ENCODE peak calls at places on chromosome 3, in seven cellular contexts. C is HCT116, W is H1, K is K562, B is HepG2, R is GM12878, Q is SK-N-SH. Z is an unnamed sample.

GRCh38 chr3:70531063-70531657 is 218.7 kb upstream of the MDFIC2 start:
- DNase-seq in C (no peak), W (no peak), K (peak; percentile 14), B (peak; percentile 4), R (no peak), Q (peak; percentile 33), Z (peak; percentile 10)

GRCh38 chr3:155423526-155423925 is 130.0 kb upstream of the STRIT1 start:
- DNase-seq in C (no peak), W (no peak), K (no peak), B (no peak), R (no peak), Q (no peak), Z (no peak)

GRCh38 chr3:63927623-63928280 is 15.6 kb upstream of the SCAANT1 start:
- DNase-seq in C (no peak), W (no peak), K (no peak), B (no peak), R (no peak), Q (no peak), Z (no peak)

GRCh38 chr3:176275113-176275512 is 922.2 kb downstream of the TBL1XR1 start:
- DNase-seq in C (no peak), W (no peak), K (no peak), B (no peak), R (no peak), Q (no peak), Z (no peak)

GRCh38 chr3:187952849-187953248 is 201.1 kb upstream of the LPP start:
- DNase-seq in C (no peak), W (no peak), K (no peak), B (no peak), R (no peak), Q (no peak), Z (no peak)

GRCh38 chr3:124653788-124654469 is 76.3 kb upstream of the UMPS start:
- DNase-seq in C (no peak), W (no peak), K (peak; percentile 61), B (peak; percentile 13), R (no peak), Q (no peak), Z (no peak)

GRCh38 chr3:107208100-107208499 is 169.1 kb upstream of the CCDC54 start:
- DNase-seq in C (peak; percentile 28), W (no peak), K (no peak), B (no peak), R (no peak), Q (no peak), Z (no peak)

GRCh38 chr3:79517766-79518413 is 249.9 kb downstream of the ROBO1 start:
- DNase-seq in C (no peak), W (no peak), K (no peak), B (peak; percentile 24), R (no peak), Q (peak; percentile 29), Z (peak; percentile 60)

GRCh38 chr3:134610455-134611385 is 40.1 kb downstream of the KY start:
- DNase-seq in C (no peak), W (no peak), K (no peak), B (no peak), R (no peak), Q (no peak), Z (no peak)

GRCh38 chr3:110733045-110733444 is 338.6 kb upstream of the NECTIN3 start:
- DNase-seq in C (no peak), W (no peak), K (no peak), B (no peak), R (no peak), Q (no peak), Z (no peak)

GRCh38 chr3:64209866-64210609 is 15.2 kb downstream of the PRICKLE2 start:
- DNase-seq in C (no peak), W (no peak), K (no peak), B (no peak), R (no peak), Q (peak; percentile 19), Z (no peak)

GRCh38 chr3:114404590-114404989 is 110.8 kb downstream of the TIGIT start:
- DNase-seq in C (peak; percentile 75), W (no peak), K (no peak), B (no peak), R (no peak), Q (no peak), Z (no peak)

GRCh38 chr3:39191103-39191502 is 1.3 kb downstream of the XIRP1 start:
- DNase-seq in C (no peak), W (no peak), K (no peak), B (no peak), R (no peak), Q (no peak), Z (no peak)

GRCh38 chr3:154122096-154122911 is 1.1 kb downstream of the ARHGEF26 start:
- DNase-seq in C (no peak), W (no peak), K (no peak), B (no peak), R (no peak), Q (peak; percentile 76), Z (no peak)

GRCh38 chr3:32820430-32820829 is 2.6 kb downstream of the TRIM71 start:
- DNase-seq in C (no peak), W (no peak), K (no peak), B (no peak), R (no peak), Q (no peak), Z (peak; percentile 35)

GRCh38 chr3:130014526-130014925 is 40.0 kb downstream of the TRH start:
- DNase-seq in C (no peak), W (no peak), K (no peak), B (no peak), R (no peak), Q (no peak), Z (no peak)

GRCh38 chr3:143040264-143040879 is 39.0 kb downstream of the U2SURP start:
- DNase-seq in C (no peak), W (no peak), K (no peak), B (no peak), R (no peak), Q (no peak), Z (no peak)

GRCh38 chr3:182618981-182619591 is 174.2 kb upstream of the ATP11B start:
- DNase-seq in C (peak; percentile 59), W (no peak), K (no peak), B (no peak), R (no peak), Q (no peak), Z (no peak)

GRCh38 chr3:122927726-122928125 is 99.8 kb downstream of the SEMA5B start:
- DNase-seq in C (no peak), W (no peak), K (no peak), B (no peak), R (no peak), Q (no peak), Z (no peak)

GRCh38 chr3:124607163-124607562 is 123.1 kb upstream of the UMPS start:
- DNase-seq in C (no peak), W (no peak), K (no peak), B (peak; percentile 58), R (no peak), Q (no peak), Z (peak; percentile 49)

GRCh38 chr3:109985942-109986555 is 648.7 kb upstream of the DPPA4 start:
- DNase-seq in C (no peak), W (no peak), K (no peak), B (no peak), R (no peak), Q (no peak), Z (no peak)

GRCh38 chr3:159417761-159418160 is 570.9 kb upstream of the IL12A start:
- DNase-seq in C (no peak), W (no peak), K (no peak), B (no peak), R (no peak), Q (no peak), Z (no peak)

DNA sequence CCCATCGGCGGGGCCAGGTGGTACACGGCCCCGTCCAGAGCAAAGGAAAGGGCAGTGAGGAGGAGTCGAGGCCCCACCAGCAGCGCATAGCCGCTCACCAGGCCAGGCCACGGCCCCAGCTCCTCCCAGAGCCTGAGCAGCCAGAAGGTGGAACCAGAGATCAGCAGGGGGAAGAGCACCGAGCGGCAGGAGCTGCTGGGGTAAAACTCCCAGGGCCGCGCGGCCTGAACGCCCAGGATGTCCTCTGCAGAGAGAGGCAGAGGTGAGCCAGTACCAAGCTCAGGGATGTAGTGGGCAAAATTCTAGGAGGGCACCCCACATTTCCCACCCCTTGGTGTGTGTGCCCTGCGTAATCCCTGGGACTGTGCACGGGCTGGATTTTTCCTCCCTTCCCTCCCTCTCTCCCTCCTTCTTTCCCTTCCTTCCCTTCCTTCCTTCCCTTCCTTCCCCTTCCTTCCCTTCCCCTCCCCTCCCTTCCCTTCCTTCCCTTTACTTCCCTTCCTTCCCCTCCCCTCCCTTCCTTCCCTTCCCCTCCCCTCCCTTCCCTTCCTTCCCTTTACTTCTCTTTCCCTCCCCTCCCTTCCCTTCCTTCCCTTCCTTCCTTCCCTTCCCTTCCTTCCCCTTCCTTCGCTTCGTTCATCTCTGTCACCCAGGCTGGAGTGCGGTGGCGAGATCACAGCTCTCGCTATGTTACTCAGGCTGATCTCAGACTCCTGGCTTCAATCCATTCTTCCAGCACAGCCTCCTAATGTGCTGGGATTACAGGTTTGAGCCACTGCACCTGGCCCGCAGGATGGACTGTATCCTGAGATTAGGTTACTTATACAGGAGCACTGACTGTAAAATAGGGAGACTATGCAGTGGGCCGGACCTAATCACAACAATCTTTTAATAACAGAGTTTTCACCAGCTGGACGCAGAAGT is 6.4 kb upstream of the NCBP2 start:
- DNase-seq in C (no peak), W (no peak), K (peak; percentile 71), B (peak; percentile 63), R (no peak), Q (no peak), Z (no peak)
- TF ChIP-seq JUND in C (no peak), W (no peak), K (no peak), B (no peak), R (no peak), Q (no peak), Z (no peak)

DNA sequence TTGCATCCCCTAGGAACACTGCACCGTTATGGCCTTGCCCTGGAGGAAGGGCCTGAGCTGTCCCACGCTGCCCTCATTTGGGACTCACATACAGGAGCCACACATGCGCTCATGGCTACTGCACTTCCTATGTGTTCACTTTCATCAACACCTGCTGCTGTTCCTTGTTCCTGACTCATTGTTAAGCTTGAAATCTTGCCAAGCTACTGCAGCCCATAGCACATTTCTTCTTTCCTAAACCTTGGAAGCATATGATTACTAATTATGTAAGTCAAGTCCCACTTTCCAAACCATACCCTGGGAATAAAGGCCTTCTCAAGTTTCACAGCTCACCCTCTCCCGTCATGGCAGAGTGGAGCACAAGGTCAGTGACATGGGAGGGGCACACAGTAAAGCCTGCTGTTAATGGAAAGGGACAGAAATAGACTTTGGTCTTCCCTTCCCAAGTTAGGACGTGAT is 307.9 kb downstream of the CLSTN2 start:
- DNase-seq in C (no peak), W (no peak), K (no peak), B (no peak), R (no peak), Q (no peak), Z (no peak)
- TF ChIP-seq JUND in C (no peak), W (no peak), K (no peak), B (no peak), R (no peak), Q (no peak), Z (no peak)

GRCh38 chr3:50015918-50016317 is 72.8 kb upstream of the RBM5 start:
- DNase-seq in C (no peak), W (no peak), K (no peak), B (no peak), R (no peak), Q (no peak), Z (no peak)
- TF ChIP-seq JUND in C (no peak), W (no peak), K (no peak), B (no peak), R (no peak), Q (no peak), Z (no peak)

DNA sequence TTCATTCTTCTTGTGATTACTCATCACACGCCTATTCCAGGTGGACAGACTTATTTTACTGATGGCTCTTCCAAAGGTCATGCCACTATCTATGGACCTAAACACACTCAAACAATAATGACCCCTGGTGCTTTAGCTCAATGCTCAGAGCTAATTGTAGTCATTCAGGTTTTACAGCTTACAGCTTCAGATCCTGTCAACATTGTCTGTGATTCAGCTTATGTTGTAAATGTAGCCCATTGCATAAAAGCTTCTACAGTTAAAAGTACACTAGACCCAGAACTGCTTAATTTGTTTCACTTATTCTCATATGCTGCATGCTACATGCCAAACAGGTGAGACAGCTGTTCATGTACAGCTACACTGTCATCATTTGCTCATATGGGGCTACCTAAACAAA is 49.2 kb downstream of the LSM3 start:
- DNase-seq in C (no peak), W (no peak), K (no peak), B (no peak), R (no peak), Q (no peak), Z (peak; percentile 67)
- TF ChIP-seq JUND in C (no peak), W (no peak), K (no peak), B (no peak), R (no peak), Q (no peak), Z (no peak)